ENCODE peak calls at places on chromosomes 3 and 15, in seven cellular contexts. Y is neuronal stem cell, W is heart left ventricle, A is heart right ventricle, Q is neural progenitor cell, D is mesendoderm, L is HCT116. E is an unnamed sample.
A peak's percentile ranks its signal among the peaks of the same experiment; 100 is the strongest.

GRCh38 chr3:31421280-31422048 is 111.3 kb upstream of the STT3B start:
- DNase-seq in Y (no peak), D (peak; percentile 29), Q (no peak), L (no peak), A (no peak), W (no peak), E (no peak)

GRCh38 chr3:138972941-138973340 is 25.9 kb downstream of the FOXL2NB start:
- DNase-seq in Y (no peak), D (no peak), A (no peak), L (no peak), W (no peak), Q (no peak), E (no peak)

GRCh38 chr3:52404391-52404790 is 40.5 kb downstream of the SEMA3G start:
- DNase-seq in Q (no peak), L (no peak), W (no peak), D (no peak), Y (no peak), A (no peak), E (no peak)

GRCh38 chr3:98982336-98982735 is 80.8 kb upstream of the DCBLD2 start:
- DNase-seq in D (no peak), A (no peak), Y (no peak), Q (peak; percentile 26), L (no peak), W (no peak), E (no peak)

GRCh38 chr3:15794842-15795562 is 2.8 kb downstream of the ANKRD28 start:
- DNase-seq in A (no peak), Y (no peak), W (no peak), D (no peak), Q (no peak), L (no peak), E (no peak)

GRCh38 chr3:166060789-166061479 is 223.7 kb upstream of the BCHE start:
- DNase-seq in L (no peak), A (no peak), D (peak; percentile 73), Q (peak; percentile 12), W (no peak), Y (no peak), E (no peak)

GRCh38 chr3:125319765-125320164 is 55.4 kb downstream of the ZNF148 start:
- DNase-seq in D (peak; percentile 46), Y (no peak), A (no peak), L (no peak), Q (peak; percentile 2), W (no peak), E (no peak)

GRCh38 chr3:72601049-72601448 is 247.2 kb downstream of the SHQ1 start:
- DNase-seq in Q (peak; percentile 89), L (no peak), Y (no peak), A (no peak), W (no peak), D (no peak), E (no peak)

GRCh38 chr15:101179341-101180153 is 72.3 kb downstream of the CHSY1 start:
- DNase-seq in D (no peak), L (no peak), A (no peak), Y (no peak), W (no peak), Q (no peak), E (no peak)

GRCh38 chr3:95333826-95334225 is 1271.0 kb downstream of the NSUN3 start:
- DNase-seq in A (no peak), Y (no peak), Q (no peak), L (no peak), W (no peak), D (no peak), E (no peak)

GRCh38 chr3:22542311-22542710 is 660.8 kb upstream of the UBE2E2 start:
- DNase-seq in Y (no peak), A (no peak), W (no peak), Q (no peak), D (peak; percentile 8), L (no peak), E (no peak)

GRCh38 chr15:92840149-92840548 is 60.0 kb upstream of the CHD2 start:
- DNase-seq in Y (no peak), L (no peak), W (no peak), Q (no peak), D (peak; percentile 51), A (no peak), E (no peak)

GRCh38 chr3:8657804-8658311 is 13.3 kb upstream of the SSUH2 start:
- DNase-seq in A (no peak), W (no peak), D (no peak), L (no peak), Y (no peak), Q (no peak), E (no peak)

GRCh38 chr3:86990734-86991481 is at the start of gene VGLL3:
- DNase-seq in D (peak; percentile 95), L (no peak), A (peak; percentile 33), W (peak; percentile 83), Q (peak; percentile 87), Y (peak; percentile 73), E (peak; percentile 29)

GRCh38 chr15:70328137-70329115 is 230.7 kb upstream of the TLE3 start:
- DNase-seq in D (no peak), L (no peak), W (peak; percentile 77), Y (no peak), A (peak; percentile 64), Q (no peak), E (no peak)

GRCh38 chr15:55116636-55117035 is 80.1 kb downstream of the RSL24D1 start:
- DNase-seq in A (no peak), W (no peak), Y (no peak), D (no peak), L (no peak), Q (no peak), E (no peak)

GRCh38 chr3:189937302-189938255 is 183.1 kb downstream of the P3H2 start:
- DNase-seq in D (peak; percentile 95), L (peak; percentile 99), W (no peak), Y (no peak), Q (no peak), A (no peak), E (no peak)

GRCh38 chr3:9986230-9986725 is 363 bp downstream of the EMC3 start:
- DNase-seq in L (no peak), Y (no peak), D (no peak), Q (no peak), A (no peak), W (no peak), E (no peak)

GRCh38 chr3:193560870-193561269 is 6.2 kb upstream of the ATP13A4 start:
- DNase-seq in L (no peak), W (no peak), A (peak; percentile 9), Q (no peak), D (no peak), Y (no peak), E (peak; percentile 28)
- H3K36me3 ChIP-seq in L (no peaks in the 10 kb centered on the region), W (no peaks in the 10 kb centered on the region), A (no peaks in the 10 kb centered on the region), Q (no peaks in the 10 kb centered on the region), D (no peaks in the 10 kb centered on the region), Y (no peaks in the 10 kb centered on the region), E (no peaks in the 10 kb centered on the region)

GRCh38 chr15:63633312-63633711 is 36.1 kb downstream of the FBXL22 start:
- DNase-seq in A (no peak), L (no peak), W (no peak), D (no peak), Y (no peak), Q (no peak), E (no peak)
- H3K36me3 ChIP-seq in A (peaks cover 72% of the 10 kb centered on the region), L (no peaks in the 10 kb centered on the region), W (peaks cover 100% of the 10 kb centered on the region), D (peaks cover 1% of the 10 kb centered on the region), Y (peaks cover 93% of the 10 kb centered on the region), Q (peaks cover 9% of the 10 kb centered on the region), E (peaks cover 28% of the 10 kb centered on the region)

DNA sequence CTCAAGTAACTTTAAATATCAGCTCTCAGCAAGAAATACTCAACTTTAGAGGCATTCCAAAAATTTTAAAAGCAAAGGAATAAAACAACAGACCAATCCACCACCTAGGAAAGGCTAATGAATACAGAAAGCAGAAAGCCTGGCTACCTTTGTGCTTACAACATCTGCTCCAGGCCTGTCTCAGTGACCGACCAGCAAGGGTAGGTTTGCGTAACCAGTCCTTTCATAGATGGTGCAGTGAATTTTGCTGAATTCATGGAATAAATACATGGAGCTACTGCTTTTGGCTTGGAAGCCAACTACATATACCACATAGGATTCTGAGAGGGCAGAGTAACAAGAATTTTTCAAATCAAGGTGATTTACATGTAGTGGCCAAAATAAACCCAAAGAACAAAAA is 27.2 kb downstream of the ETV5 start:
- DNase-seq in A (no peak), Q (no peak), Y (no peak), L (no peak), D (no peak), W (no peak), E (no peak)
- H3K36me3 ChIP-seq in A (no peaks in the 10 kb centered on the region), Q (no peaks in the 10 kb centered on the region), Y (peaks cover 56% of the 10 kb centered on the region), L (peaks cover 9% of the 10 kb centered on the region), D (no peaks in the 10 kb centered on the region), W (peaks cover 3% of the 10 kb centered on the region), E (peaks cover 14% of the 10 kb centered on the region)

GRCh38 chr15:90261811-90262210 is 3.7 kb upstream of the NGRN start:
- DNase-seq in A (no peak), D (no peak), Y (no peak), Q (no peak), W (no peak), L (no peak), E (no peak)
- H3K36me3 ChIP-seq in A (no peaks in the 10 kb centered on the region), D (no peaks in the 10 kb centered on the region), Y (peaks cover 2% of the 10 kb centered on the region), Q (no peaks in the 10 kb centered on the region), W (no peaks in the 10 kb centered on the region), L (no peaks in the 10 kb centered on the region), E (no peaks in the 10 kb centered on the region)